ENCODE peak calls at places on chromosomes 16 and 17, in five cellular contexts. A, C, Y, Q and O are unnamed samples.

GRCh38 chr17:66834919-66835454 is at the start of gene CACNG5:
- DNase-seq in Y (no peak), Q (no peak), A (peak; percentile 22), C (peak; percentile 45), O (peak; percentile 30)

GRCh38 chr16:68289621-68290329 is 21.0 kb downstream of the SLC7A6OS start:
- DNase-seq in A (no peak), Y (no peak), C (no peak), Q (no peak), O (no peak)

GRCh38 chr17:63039342-63039741 is 73.3 kb downstream of the TANC2 start:
- DNase-seq in Y (no peak), C (no peak), A (no peak), Q (no peak), O (no peak)

GRCh38 chr17:79981090-79981489 is 54.6 kb downstream of the TBC1D16 start:
- DNase-seq in Q (no peak), A (no peak), C (peak; percentile 59), Y (no peak), O (no peak)

GRCh38 chr17:10337136-10337535 is 35.7 kb downstream of the MYH13 start:
- DNase-seq in A (no peak), Q (no peak), C (no peak), Y (no peak), O (no peak)

GRCh38 chr16:62254847-62255246 is 218.6 kb upstream of the CDH8 start:
- DNase-seq in Q (no peak), A (no peak), C (no peak), Y (no peak), O (no peak)

GRCh38 chr17:55114283-55114682 is 145.7 kb downstream of the STXBP4 start:
- DNase-seq in Q (no peak), Y (no peak), A (no peak), C (no peak), O (no peak)

GRCh38 chr17:9269350-9270035 is 248.2 kb downstream of the NTN1 start:
- DNase-seq in Q (no peak), A (no peak), Y (no peak), C (no peak), O (no peak)

GRCh38 chr16:66740010-66740409 is 11.4 kb downstream of the DYNC1LI2 start:
- DNase-seq in C (peak; percentile 75), A (no peak), Q (peak; percentile 31), Y (no peak), O (peak; percentile 39)

GRCh38 chr16:81987706-81988105 is 23.6 kb downstream of the SDR42E1 start:
- DNase-seq in A (no peak), Y (no peak), C (no peak), Q (no peak), O (no peak)

GRCh38 chr17:19716108-19717030 is at the start of gene SLC47A2:
- DNase-seq in Y (no peak), Q (peak; percentile 90), A (no peak), C (peak; percentile 72), O (no peak)

GRCh38 chr17:63519972-63520882 is 2.9 kb upstream of the KCNH6 start:
- DNase-seq in C (no peak), A (no peak), Q (peak; percentile 33), Y (no peak), O (no peak)

GRCh38 chr17:2853111-2853721 is 57.0 kb downstream of the RAP1GAP2 start:
- DNase-seq in Q (no peak), C (peak; percentile 72), A (no peak), Y (peak; percentile 68), O (peak; percentile 33)

GRCh38 chr17:20941872-20942271 is 100.9 kb downstream of the USP22 start:
- DNase-seq in A (no peak), Y (no peak), C (no peak), Q (no peak), O (no peak)

GRCh38 chr17:37043201-37043600 is 94.4 kb downstream of the AATF start:
- DNase-seq in Q (no peak), A (no peak), C (no peak), Y (no peak), O (no peak)

GRCh38 chr17:82848022-82848592 is 8.3 kb upstream of the ZNF750 start:
- DNase-seq in C (no peak), Y (peak; percentile 79), A (no peak), Q (no peak), O (no peak)

GRCh38 chr16:5526826-5527225 is 429.2 kb upstream of the EEF2KMT start:
- DNase-seq in C (no peak), Q (no peak), A (no peak), Y (no peak), O (no peak)

GRCh38 chr17:55577011-55577586 is 65.8 kb upstream of the SMIM36 start:
- DNase-seq in A (no peak), Q (peak; percentile 10), C (no peak), Y (no peak), O (no peak)

GRCh38 chr17:7632492-7632894 is 2.6 kb downstream of the SHBG start:
- DNase-seq in A (no peak), Q (no peak), C (peak; percentile 70), Y (no peak), O (peak; percentile 47)

GRCh38 chr16:89253548-89254287 is 36.2 kb downstream of the ZNF778 start:
- DNase-seq in Y (no peak), Q (no peak), A (no peak), C (no peak), O (no peak)

GRCh38 chr17:76171701-76172100 is 30.7 kb upstream of the FOXJ1 start:
- DNase-seq in Q (no peak), A (no peak), C (no peak), Y (no peak), O (no peak)

GRCh38 chr16:6549415-6549814 is 783.2 kb upstream of the RBFOX1 start:
- DNase-seq in Q (no peak), C (no peak), Y (no peak), A (no peak), O (no peak)

GRCh38 chr17:83174859-83175550 is 95.6 kb downstream of the METRNL start:
- DNase-seq in C (no peak), A (no peak), Y (no peak), Q (no peak), O (no peak)

GRCh38 chr17:73544333-73544732 is 99.9 kb downstream of the SDK2 start:
- DNase-seq in Y (no peak), Q (no peak), A (no peak), C (no peak), O (no peak)

GRCh38 chr17:78977681-78977943 is 2.1 kb downstream of the LGALS3BP start:
- DNase-seq in C (no peak), Q (no peak), A (no peak), Y (no peak), O (no peak)

GRCh38 chr16:86901483-86901882 is 323.1 kb downstream of the FOXL1 start:
- DNase-seq in C (no peak), A (no peak), Y (no peak), Q (peak; percentile 74), O (no peak)

GRCh38 chr17:29177871-29178749 is 2.1 kb downstream of the MYO18A start:
- DNase-seq in Y (no peak), Q (no peak), C (no peak), A (no peak), O (no peak)

GRCh38 chr17:80636356-80637285 is 92.0 kb downstream of the RPTOR start:
- DNase-seq in C (no peak), Q (no peak), Y (no peak), A (no peak), O (no peak)

GRCh38 chr16:12255473-12255872 is 278.9 kb downstream of the SNX29 start:
- DNase-seq in C (no peak), Y (no peak), A (no peak), Q (no peak), O (no peak)

GRCh38 chr16:28839899-28840298 is 6.2 kb downstream of the TUFM start:
- DNase-seq in C (no peak), A (no peak), Y (no peak), Q (no peak), O (no peak)

GRCh38 chr17:61737820-61738219 is 125.5 kb downstream of the BRIP1 start:
- DNase-seq in Q (no peak), A (no peak), C (no peak), Y (no peak), O (no peak)

GRCh38 chr17:75822119-75822799 is 21.9 kb downstream of the UNC13D start:
- DNase-seq in A (no peak), Y (no peak), Q (no peak), C (no peak), O (no peak)

GRCh38 chr16:69049146-69049545 is 56.3 kb upstream of the HAS3 start:
- DNase-seq in Q (peak; percentile 80), Y (no peak), C (no peak), A (no peak), O (no peak)

GRCh38 chr17:82449136-82449882 is 1.2 kb downstream of the CYBC1 start:
- DNase-seq in C (peak; percentile 27), Y (no peak), Q (no peak), A (no peak), O (peak; percentile 36)

GRCh38 chr17:44076716-44077594 is 6.4 kb downstream of the G6PC3 start:
- DNase-seq in Y (no peak), Q (no peak), A (no peak), C (no peak), O (no peak)